ENCODE peak calls at places on chromosome 11, in nine cellular contexts. E is AG09309; L is heart right ventricle; J is CD8-positive, alpha-beta memory T cell; O is mammary epithelial cell; V is OCI-LY7; B is mesendoderm; A is effector memory CD4-positive, alpha-beta T cell; Q is fibroblast of villous mesenchyme. Z is an unnamed sample.

GRCh38 chr11:73192272-73192671 is 25.8 kb upstream of the P2RY2 start:
- DNase-seq in L (no peak), Q (no peak), B (no peak), J (no peak), A (no peak), E (no peak), O (peak; percentile 99), V (no peak), Z (peak; percentile 51)

GRCh38 chr11:93481279-93481678 is 61.9 kb downstream of the SMCO4 start:
- DNase-seq in L (no peak), V (no peak), A (no peak), E (no peak), J (no peak), B (no peak), Q (no peak), O (no peak), Z (no peak)

GRCh38 chr11:62574363-62575057 is 819 bp upstream of the EEF1G start:
- DNase-seq in L (peak; percentile 53), Q (peak; percentile 73), B (no peak), J (peak; percentile 46), O (no peak), A (no peak), V (peak; percentile 36), E (no peak), Z (no peak)

GRCh38 chr11:27926981-27927481 is 180.9 kb downstream of the KIF18A start:
- DNase-seq in L (no peak), A (no peak), J (no peak), Q (peak; percentile 92), B (peak; percentile 45), O (peak; percentile 74), V (no peak), E (peak; percentile 85), Z (no peak)

GRCh38 chr11:71164621-71165020 is 87.8 kb downstream of the SHANK2 start:
- DNase-seq in L (no peak), B (no peak), E (no peak), O (no peak), A (no peak), Q (no peak), V (no peak), J (no peak), Z (no peak)

GRCh38 chr11:75768909-75769771 is 562 bp downstream of the DGAT2 start:
- DNase-seq in O (no peak), V (peak; percentile 29), Q (no peak), E (no peak), J (no peak), A (no peak), L (no peak), B (peak; percentile 56), Z (peak; percentile 13)

GRCh38 chr11:8218409-8218808 is 45.3 kb downstream of the LMO1 start:
- DNase-seq in J (no peak), L (no peak), V (no peak), Q (no peak), O (no peak), E (no peak), B (no peak), A (no peak), Z (no peak)

GRCh38 chr11:18700375-18700774 is 1.8 kb downstream of the TMEM86A start:
- DNase-seq in Q (no peak), A (no peak), V (no peak), L (no peak), E (no peak), B (no peak), O (peak; percentile 73), J (no peak), Z (no peak)

GRCh38 chr11:3093281-3094191 is 36.3 kb upstream of the CARS1 start:
- DNase-seq in O (no peak), Q (no peak), A (no peak), L (no peak), E (no peak), J (no peak), B (peak; percentile 57), V (no peak), Z (no peak)

GRCh38 chr11:16295592-16295991 is 60.8 kb downstream of the SOX6 start:
- DNase-seq in J (no peak), Q (no peak), B (no peak), A (no peak), O (no peak), V (no peak), E (no peak), L (no peak), Z (no peak)

GRCh38 chr11:68364581-68364980 is 52.2 kb downstream of the LRP5 start:
- DNase-seq in V (no peak), O (no peak), B (no peak), L (no peak), Q (no peak), A (no peak), E (no peak), J (no peak), Z (no peak)

GRCh38 chr11:32056445-32056844 is 34.4 kb upstream of the RCN1 start:
- DNase-seq in V (no peak), A (no peak), O (peak; percentile 57), E (peak; percentile 64), Q (peak; percentile 39), B (no peak), L (no peak), J (no peak), Z (no peak)

GRCh38 chr11:36583667-36584066 is 10.6 kb upstream of the IFTAP start:
- DNase-seq in B (no peak), Q (no peak), V (no peak), E (no peak), A (no peak), L (no peak), J (no peak), O (no peak), Z (no peak)

GRCh38 chr11:13966486-13966885 is 4.0 kb downstream of the SPON1 start:
- DNase-seq in A (no peak), V (no peak), L (no peak), J (no peak), Q (no peak), B (no peak), E (no peak), O (no peak), Z (no peak)

GRCh38 chr11:13963169-13963948 is 836 bp downstream of the SPON1 start:
- DNase-seq in V (no peak), L (peak; percentile 31), A (no peak), Q (peak; percentile 16), B (peak; percentile 63), O (no peak), J (peak; percentile 55), E (no peak), Z (no peak)

GRCh38 chr11:13965337-13965736 is 2.8 kb downstream of the SPON1 start:
- DNase-seq in L (no peak), O (no peak), A (no peak), E (no peak), B (no peak), V (no peak), J (no peak), Q (peak; percentile 3), Z (no peak)

GRCh38 chr11:13963949-13964770 is 1.6 kb downstream of the SPON1 start:
- DNase-seq in V (no peak), O (no peak), A (no peak), E (no peak), B (peak; percentile 47), J (no peak), Q (no peak), L (peak; percentile 41), Z (no peak)

GRCh38 chr11:13964771-13965074 is 2.2 kb downstream of the SPON1 start:
- DNase-seq in V (no peak), J (no peak), L (no peak), E (no peak), A (no peak), O (no peak), B (no peak), Q (no peak), Z (no peak)
- H3K4me3 ChIP-seq in V (no peak overlapping the region), J (no peak overlapping the region), L (peak overlapping the region; percentile 55), E (no peak overlapping the region), A (peak overlapping the region; percentile 40), O (no peak overlapping the region), B (no peak overlapping the region), Q (no peak overlapping the region), Z (no peak overlapping the region)

GRCh38 chr11:82846037-82846383 is 54.2 kb downstream of the PRCP start:
- DNase-seq in Q (no peak), L (no peak), J (no peak), E (no peak), O (no peak), B (no peak), V (no peak), A (no peak), Z (no peak)

GRCh38 chr11:82842019-82842418 is 58.2 kb downstream of the PRCP start:
- DNase-seq in V (no peak), A (no peak), B (no peak), J (no peak), O (no peak), Q (no peak), L (no peak), E (no peak), Z (no peak)

GRCh38 chr11:82848829-82849228 is 51.4 kb downstream of the PRCP start:
- DNase-seq in L (no peak), O (no peak), V (no peak), J (no peak), A (no peak), E (no peak), B (no peak), Q (no peak), Z (no peak)

GRCh38 chr11:82845336-82846036 is 54.7 kb downstream of the PRCP start:
- DNase-seq in A (no peak), Q (no peak), V (no peak), O (no peak), E (no peak), B (no peak), J (no peak), L (no peak), Z (no peak)

GRCh38 chr11:82843057-82843795 is 57.0 kb downstream of the PRCP start:
- DNase-seq in L (no peak), A (no peak), E (no peak), Q (no peak), V (no peak), J (no peak), B (no peak), O (no peak), Z (no peak)
- H3K4me3 ChIP-seq in L (no peak overlapping the region), A (no peak overlapping the region), E (no peak overlapping the region), Q (no peak overlapping the region), V (no peak overlapping the region), J (no peak overlapping the region), B (no peak overlapping the region), O (no peak overlapping the region), Z (no peak overlapping the region)

DNA sequence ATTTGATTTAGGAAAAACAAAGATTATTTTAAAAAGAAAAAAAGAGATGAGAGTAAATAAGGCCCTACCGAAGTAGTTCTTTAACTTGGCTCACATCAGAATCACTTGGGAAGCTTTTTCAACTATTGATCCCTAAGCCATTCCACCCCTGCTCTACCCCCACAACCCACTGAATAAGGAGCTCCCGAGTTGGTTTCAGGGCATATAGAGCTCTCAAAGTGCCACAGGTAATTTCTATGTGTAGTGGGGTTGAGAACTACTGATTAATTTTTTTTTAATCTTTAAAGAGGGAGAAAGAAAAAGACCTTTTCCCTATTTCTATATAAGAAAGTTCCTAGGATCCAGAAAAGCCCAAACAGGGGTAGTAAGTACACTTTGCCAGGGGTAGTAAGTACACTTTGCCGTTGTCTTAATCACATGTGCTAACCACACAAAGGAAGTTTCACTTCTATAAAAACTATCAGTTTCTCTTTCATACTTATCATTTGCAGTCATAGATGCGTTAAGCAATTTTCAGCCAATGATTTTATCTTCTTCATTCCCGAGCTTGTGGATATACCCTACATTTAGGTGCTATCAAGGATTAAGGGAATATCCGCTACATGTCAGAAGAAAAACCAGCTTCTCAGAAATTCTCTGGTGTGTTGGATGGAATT is 108.4 kb upstream of the ZC3H12C start:
- DNase-seq in Q (peak; percentile 9), A (no peak), J (no peak), O (peak; percentile 70), B (no peak), V (peak; percentile 67), E (no peak), L (no peak), Z (no peak)
- H3K4me3 ChIP-seq in Q (no peak overlapping the region), A (no peak overlapping the region), J (no peak overlapping the region), O (no peak overlapping the region), B (no peak overlapping the region), V (peak overlapping the region; percentile 28), E (no peak overlapping the region), L (no peak overlapping the region), Z (no peak overlapping the region)

GRCh38 chr11:60477035-60477445 is 15.5 kb upstream of the MS4A12 start:
- DNase-seq in O (no peak), E (no peak), J (no peak), A (no peak), B (no peak), V (peak; percentile 94), Q (no peak), L (no peak), Z (no peak)
- H3K4me3 ChIP-seq in O (no peak overlapping the region), E (no peak overlapping the region), J (no peak overlapping the region), A (no peak overlapping the region), B (no peak overlapping the region), V (peak overlapping the region; percentile 46), Q (no peak overlapping the region), L (no peak overlapping the region), Z (no peak overlapping the region)

Z was measured in prostate gland.